ENCODE peak calls at places on chromosomes 7 and 10, in eight cellular contexts. One of them, this sample, is unnamed. For H3K27me3, the result is how much of the 10 kb centered on the place peaks cover.

GRCh38 chr7:112892263-112892662 is 102.1 kb upstream of the TMEM168 start:
- DNase-seq in PC-3: peak
- DNase-seq in psoas muscle: no peak
- DNase-seq in HCT116: no peak
- DNase-seq in brain microvascular endothelial cell: peak
- DNase-seq in upper lobe of right lung: no peak
- DNase-seq in cardiac muscle cell: peak
- DNase-seq in H1: no peak
- DNase-seq in this sample: no peak

GRCh38 chr7:27846388-27846787 is 106.4 kb downstream of the TAX1BP1 start:
- DNase-seq in HCT116: no peak
- DNase-seq in H1: no peak
- DNase-seq in cardiac muscle cell: no peak
- DNase-seq in psoas muscle: no peak
- DNase-seq in brain microvascular endothelial cell: no peak
- DNase-seq in PC-3: no peak
- DNase-seq in upper lobe of right lung: no peak
- DNase-seq in this sample: no peak

GRCh38 chr10:118531105-118531851 is 64.2 kb downstream of the PRLHR start:
- DNase-seq in cardiac muscle cell: no peak
- DNase-seq in psoas muscle: peak
- DNase-seq in HCT116: no peak
- DNase-seq in brain microvascular endothelial cell: no peak
- DNase-seq in H1: no peak
- DNase-seq in PC-3: no peak
- DNase-seq in upper lobe of right lung: peak
- DNase-seq in this sample: no peak

GRCh38 chr10:52440612-52441285 is 126.7 kb downstream of the DKK1 start:
- DNase-seq in H1: no peak
- DNase-seq in cardiac muscle cell: no peak
- DNase-seq in psoas muscle: no peak
- DNase-seq in brain microvascular endothelial cell: no peak
- DNase-seq in PC-3: peak
- DNase-seq in HCT116: no peak
- DNase-seq in upper lobe of right lung: no peak
- DNase-seq in this sample: no peak

GRCh38 chr10:52232561-52233350 is 81.3 kb upstream of the DKK1 start:
- DNase-seq in brain microvascular endothelial cell: peak
- DNase-seq in upper lobe of right lung: no peak
- DNase-seq in psoas muscle: no peak
- DNase-seq in HCT116: no peak
- DNase-seq in cardiac muscle cell: peak
- DNase-seq in H1: no peak
- DNase-seq in PC-3: peak
- DNase-seq in this sample: no peak

GRCh38 chr10:50850576-50851340 is 34.7 kb downstream of the A1CF start:
- DNase-seq in upper lobe of right lung: no peak
- DNase-seq in brain microvascular endothelial cell: no peak
- DNase-seq in cardiac muscle cell: peak
- DNase-seq in psoas muscle: no peak
- DNase-seq in H1: no peak
- DNase-seq in PC-3: no peak
- DNase-seq in HCT116: no peak
- DNase-seq in this sample: no peak

GRCh38 chr10:86730227-86730626 is 26.2 kb upstream of the BMPR1A start:
- DNase-seq in cardiac muscle cell: peak
- DNase-seq in PC-3: no peak
- DNase-seq in upper lobe of right lung: no peak
- DNase-seq in H1: no peak
- DNase-seq in psoas muscle: no peak
- DNase-seq in HCT116: no peak
- DNase-seq in brain microvascular endothelial cell: no peak
- DNase-seq in this sample: no peak

GRCh38 chr10:71232089-71232998 is 20.0 kb downstream of the UNC5B start:
- DNase-seq in PC-3: no peak
- DNase-seq in cardiac muscle cell: peak
- DNase-seq in HCT116: no peak
- DNase-seq in psoas muscle: peak
- DNase-seq in H1: no peak
- DNase-seq in upper lobe of right lung: peak
- DNase-seq in brain microvascular endothelial cell: no peak
- DNase-seq in this sample: no peak

GRCh38 chr7:27210441-27211083 is 10.7 kb upstream of the HOXA13 start:
- DNase-seq in PC-3: peak
- DNase-seq in cardiac muscle cell: peak
- DNase-seq in H1: no peak
- DNase-seq in brain microvascular endothelial cell: peak
- DNase-seq in HCT116: no peak
- DNase-seq in upper lobe of right lung: no peak
- DNase-seq in psoas muscle: no peak
- DNase-seq in this sample: no peak

GRCh38 chr10:73950569-73950968 is 39.6 kb downstream of the PLAU start:
- DNase-seq in brain microvascular endothelial cell: no peak
- DNase-seq in upper lobe of right lung: no peak
- DNase-seq in psoas muscle: no peak
- DNase-seq in H1: no peak
- DNase-seq in PC-3: no peak
- DNase-seq in HCT116: no peak
- DNase-seq in cardiac muscle cell: no peak
- DNase-seq in this sample: no peak

GRCh38 chr7:95718556-95719410 is 53.6 kb upstream of the DYNC1I1 start:
- DNase-seq in HCT116: peak
- DNase-seq in psoas muscle: no peak
- DNase-seq in upper lobe of right lung: no peak
- DNase-seq in PC-3: peak
- DNase-seq in H1: no peak
- DNase-seq in brain microvascular endothelial cell: no peak
- DNase-seq in cardiac muscle cell: peak
- DNase-seq in this sample: peak

GRCh38 chr7:71255537-71256178 is 123.7 kb downstream of the GALNT17 start:
- DNase-seq in PC-3: no peak
- DNase-seq in cardiac muscle cell: no peak
- DNase-seq in H1: no peak
- DNase-seq in upper lobe of right lung: no peak
- DNase-seq in HCT116: no peak
- DNase-seq in psoas muscle: no peak
- DNase-seq in brain microvascular endothelial cell: no peak
- DNase-seq in this sample: no peak

GRCh38 chr7:73451780-73452398 is 18.3 kb downstream of the FZD9 start:
- DNase-seq in upper lobe of right lung: no peak
- DNase-seq in H1: no peak
- DNase-seq in psoas muscle: no peak
- DNase-seq in cardiac muscle cell: peak
- DNase-seq in brain microvascular endothelial cell: peak
- DNase-seq in HCT116: peak
- DNase-seq in PC-3: peak
- DNase-seq in this sample: no peak

GRCh38 chr10:58175990-58176910 is 91.4 kb downstream of the IPMK start:
- DNase-seq in PC-3: peak
- DNase-seq in H1: no peak
- DNase-seq in brain microvascular endothelial cell: no peak
- DNase-seq in cardiac muscle cell: peak
- DNase-seq in upper lobe of right lung: no peak
- DNase-seq in psoas muscle: no peak
- DNase-seq in HCT116: no peak
- DNase-seq in this sample: no peak

GRCh38 chr7:69403169-69403568 is 195.1 kb upstream of the AUTS2 start:
- DNase-seq in HCT116: no peak
- DNase-seq in cardiac muscle cell: peak
- DNase-seq in H1: no peak
- DNase-seq in PC-3: no peak
- DNase-seq in brain microvascular endothelial cell: no peak
- DNase-seq in psoas muscle: no peak
- DNase-seq in upper lobe of right lung: no peak
- DNase-seq in this sample: no peak

GRCh38 chr7:12990440-12990839 is 303.0 kb downstream of the ARL4A start:
- DNase-seq in psoas muscle: no peak
- DNase-seq in H1: no peak
- DNase-seq in upper lobe of right lung: no peak
- DNase-seq in PC-3: no peak
- DNase-seq in cardiac muscle cell: no peak
- DNase-seq in brain microvascular endothelial cell: no peak
- DNase-seq in HCT116: no peak
- DNase-seq in this sample: no peak

GRCh38 chr10:3805227-3805790 is 20.3 kb upstream of the KLF6 start:
- DNase-seq in upper lobe of right lung: no peak
- DNase-seq in H1: no peak
- DNase-seq in cardiac muscle cell: peak
- DNase-seq in PC-3: peak
- DNase-seq in brain microvascular endothelial cell: peak
- DNase-seq in psoas muscle: no peak
- DNase-seq in HCT116: peak
- DNase-seq in this sample: peak

GRCh38 chr7:152735443-152736004 is 24.0 kb upstream of the ACTR3B start:
- DNase-seq in cardiac muscle cell: no peak
- DNase-seq in psoas muscle: no peak
- DNase-seq in HCT116: no peak
- DNase-seq in brain microvascular endothelial cell: no peak
- DNase-seq in H1: no peak
- DNase-seq in upper lobe of right lung: no peak
- DNase-seq in PC-3: no peak
- DNase-seq in this sample: peak

GRCh38 chr7:43572516-43573049 is 10.3 kb upstream of the STK17A start:
- DNase-seq in upper lobe of right lung: no peak
- DNase-seq in psoas muscle: no peak
- DNase-seq in HCT116: peak
- DNase-seq in PC-3: peak
- DNase-seq in brain microvascular endothelial cell: peak
- DNase-seq in H1: no peak
- DNase-seq in cardiac muscle cell: peak
- DNase-seq in this sample: peak

GRCh38 chr7:44097064-44097932 is 6.8 kb upstream of the AEBP1 start:
- DNase-seq in H1: no peak
- DNase-seq in psoas muscle: no peak
- DNase-seq in PC-3: no peak
- DNase-seq in cardiac muscle cell: no peak
- DNase-seq in brain microvascular endothelial cell: no peak
- DNase-seq in upper lobe of right lung: no peak
- DNase-seq in HCT116: no peak
- DNase-seq in this sample: no peak

GRCh38 chr7:131581241-131582157 is 25.1 kb upstream of the PODXL start:
- DNase-seq in psoas muscle: peak
- DNase-seq in upper lobe of right lung: no peak
- DNase-seq in brain microvascular endothelial cell: no peak
- DNase-seq in cardiac muscle cell: peak
- DNase-seq in HCT116: no peak
- DNase-seq in H1: no peak
- DNase-seq in PC-3: no peak
- DNase-seq in this sample: no peak

GRCh38 chr7:2105280-2105679 is 127.5 kb downstream of the MAD1L1 start:
- DNase-seq in H1: no peak
- DNase-seq in psoas muscle: no peak
- DNase-seq in upper lobe of right lung: no peak
- DNase-seq in PC-3: no peak
- DNase-seq in brain microvascular endothelial cell: no peak
- DNase-seq in cardiac muscle cell: no peak
- DNase-seq in HCT116: no peak
- DNase-seq in this sample: no peak
- H3K27me3 ChIP-seq in H1: under half
- H3K27me3 ChIP-seq in psoas muscle: under half
- H3K27me3 ChIP-seq in upper lobe of right lung: under half
- H3K27me3 ChIP-seq in PC-3: under half
- H3K27me3 ChIP-seq in brain microvascular endothelial cell: under half
- H3K27me3 ChIP-seq in cardiac muscle cell: under half
- H3K27me3 ChIP-seq in HCT116: under half
- H3K27me3 ChIP-seq in this sample: under half

GRCh38 chr10:26438534-26439269 is 561 bp downstream of the APBB1IP start:
- DNase-seq in psoas muscle: peak
- DNase-seq in HCT116: no peak
- DNase-seq in H1: no peak
- DNase-seq in brain microvascular endothelial cell: no peak
- DNase-seq in upper lobe of right lung: peak
- DNase-seq in PC-3: no peak
- DNase-seq in cardiac muscle cell: peak
- DNase-seq in this sample: no peak
- H3K27ac ChIP-seq in psoas muscle: peak
- H3K27ac ChIP-seq in HCT116: no peak
- H3K27ac ChIP-seq in H1: no peak
- H3K27ac ChIP-seq in brain microvascular endothelial cell: no peak
- H3K27ac ChIP-seq in upper lobe of right lung: peak
- H3K27ac ChIP-seq in PC-3: no peak
- H3K27ac ChIP-seq in cardiac muscle cell: no peak
- H3K27ac ChIP-seq in this sample: no peak

DNA sequence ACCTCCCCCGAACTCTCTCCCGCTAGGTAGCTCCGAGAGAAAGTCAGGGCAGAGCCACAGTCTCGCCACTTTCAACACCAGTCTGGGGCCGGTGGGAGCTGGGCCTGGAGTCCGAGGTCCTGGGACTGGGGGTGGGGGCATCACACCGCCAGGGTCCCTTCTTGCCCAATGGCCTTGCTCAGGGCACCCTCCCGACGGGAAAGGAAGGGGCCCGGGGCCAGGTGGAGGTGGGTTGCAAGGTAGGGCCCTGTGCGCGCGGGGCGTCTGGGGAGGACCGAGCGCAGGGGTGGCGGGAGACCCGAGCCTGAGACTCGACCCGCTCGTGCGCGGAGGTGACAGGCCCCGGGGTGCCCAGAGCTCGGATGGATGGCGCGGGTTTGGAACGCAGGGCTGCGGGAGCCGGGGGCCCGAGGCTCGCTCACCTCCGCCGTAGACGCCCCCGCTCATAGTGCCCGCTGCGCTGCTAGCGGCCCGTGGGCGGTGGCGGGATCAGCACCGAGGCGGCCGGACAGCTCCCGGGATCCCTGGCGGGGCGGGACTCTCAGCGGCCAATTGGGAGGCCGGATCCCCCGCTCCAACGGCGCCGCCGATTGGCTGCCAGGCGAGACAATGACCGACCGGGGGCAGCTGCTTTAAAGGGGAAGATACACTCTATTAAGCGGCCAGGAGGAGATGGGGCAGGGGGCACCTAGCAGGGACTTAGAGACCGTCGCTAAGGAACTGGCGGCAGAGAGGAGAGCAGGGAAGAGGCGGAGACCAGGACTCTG is at the start of gene ACTL6B:
- DNase-seq in PC-3: no peak
- DNase-seq in brain microvascular endothelial cell: peak
- DNase-seq in cardiac muscle cell: peak
- DNase-seq in upper lobe of right lung: peak
- DNase-seq in HCT116: no peak
- DNase-seq in H1: no peak
- DNase-seq in psoas muscle: peak
- DNase-seq in this sample: peak
- H3K4me3 ChIP-seq in PC-3: no peak
- H3K4me3 ChIP-seq in brain microvascular endothelial cell: no peak
- H3K4me3 ChIP-seq in cardiac muscle cell: no peak
- H3K4me3 ChIP-seq in upper lobe of right lung: no peak
- H3K4me3 ChIP-seq in HCT116: no peak
- H3K4me3 ChIP-seq in H1: peak
- H3K4me3 ChIP-seq in psoas muscle: no peak
- H3K4me3 ChIP-seq in this sample: no peak

DNA sequence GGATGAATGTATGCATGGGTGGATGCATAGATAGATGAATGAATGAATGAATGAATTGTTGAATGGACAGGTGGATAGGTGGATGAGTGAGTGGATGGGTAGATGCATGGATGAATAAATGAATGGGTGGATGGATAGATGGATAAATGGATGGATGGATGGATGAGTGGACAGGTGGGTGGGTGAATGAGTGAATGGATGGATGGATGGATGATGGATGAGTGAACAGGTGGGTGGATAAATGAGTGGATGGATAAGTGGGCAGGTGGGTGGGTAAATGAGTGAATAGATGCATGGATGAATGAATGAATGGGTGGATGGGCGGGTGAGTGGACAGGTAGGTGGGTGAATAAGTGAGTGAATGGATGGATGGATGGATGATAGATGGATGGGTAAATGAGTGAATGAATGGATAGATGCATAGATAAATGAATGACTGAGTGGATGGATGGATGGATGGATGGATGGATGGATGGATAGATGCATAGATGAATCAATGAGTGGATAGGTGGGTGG is 72.6 kb downstream of the MYL10 start:
- DNase-seq in brain microvascular endothelial cell: no peak
- DNase-seq in PC-3: no peak
- DNase-seq in psoas muscle: no peak
- DNase-seq in cardiac muscle cell: no peak
- DNase-seq in upper lobe of right lung: no peak
- DNase-seq in H1: no peak
- DNase-seq in HCT116: no peak
- DNase-seq in this sample: no peak
- H3K27me3 ChIP-seq in brain microvascular endothelial cell: under half
- H3K27me3 ChIP-seq in PC-3: under half
- H3K27me3 ChIP-seq in psoas muscle: under half
- H3K27me3 ChIP-seq in cardiac muscle cell: under half
- H3K27me3 ChIP-seq in upper lobe of right lung: under half
- H3K27me3 ChIP-seq in H1: under half
- H3K27me3 ChIP-seq in HCT116: under half
- H3K27me3 ChIP-seq in this sample: under half